ENCODE peak calls at places on chromosomes 4 and X, in seven cellular contexts. W is neural progenitor cell, Y is GM12878, N is GM23338, B is HCT116, T is MM.1S, S is PC-3. G is an unnamed sample. For H3K36me3, the result is how much of the 10 kb centered on the place peaks cover.

GRCh38 chr4:74426101-74426500 is 18.8 kb upstream of the AREG start:
- DNase-seq in W (no peak), Y (no peak), N (no peak), B (no peak), T (no peak), S (no peak), G (peak)

GRCh38 chr4:21726255-21726815 is 222.2 kb downstream of the KCNIP4 start:
- DNase-seq in W (no peak), Y (no peak), N (no peak), B (no peak), T (no peak), S (no peak), G (no peak)

GRCh38 chr4:89243741-89244252 is 63.8 kb downstream of the GPRIN3 start:
- DNase-seq in W (no peak), Y (no peak), N (no peak), B (no peak), T (no peak), S (no peak), G (no peak)

GRCh38 chrX:69987691-69988090 is 62.0 kb downstream of the AWAT2 start:
- DNase-seq in W (no peak), Y (no peak), N (no peak), B (no peak), T (no peak), S (no peak), G (no peak)

GRCh38 chr4:74751856-74752255 is 42.5 kb downstream of the BTC start:
- DNase-seq in W (peak), Y (no peak), N (no peak), B (no peak), T (no peak), S (no peak), G (no peak)

GRCh38 chr4:40000711-40001110 is 23.0 kb upstream of the PDS5A start:
- DNase-seq in W (no peak), Y (no peak), N (no peak), B (no peak), T (no peak), S (no peak), G (no peak)

GRCh38 chrX:12419591-12419990 is 281.3 kb downstream of the FRMPD4 start:
- DNase-seq in W (no peak), Y (no peak), N (no peak), B (no peak), T (no peak), S (no peak), G (no peak)

GRCh38 chrX:78314561-78314960 is 12.8 kb downstream of the CYSLTR1 start:
- DNase-seq in W (no peak), Y (no peak), N (no peak), B (no peak), T (no peak), S (peak), G (no peak)

GRCh38 chr4:25925486-25926201 is 11.6 kb downstream of the SMIM20 start:
- DNase-seq in W (peak), Y (no peak), N (peak), B (peak), T (peak), S (peak), G (peak)

GRCh38 chr4:2786152-2786671 is 6.7 kb upstream of the SH3BP2 start:
- DNase-seq in W (no peak), Y (peak), N (no peak), B (no peak), T (no peak), S (no peak), G (no peak)

GRCh38 chrX:10529344-10529743 is 91.0 kb downstream of the MID1 start:
- DNase-seq in W (no peak), Y (no peak), N (no peak), B (no peak), T (no peak), S (peak), G (peak)

GRCh38 chrX:13428055-13428786 is 108.4 kb upstream of the ATXN3L start:
- DNase-seq in W (peak), Y (no peak), N (peak), B (peak), T (no peak), S (peak), G (peak)

GRCh38 chrX:66014560-66014959 is 25.3 kb downstream of the VSIG4 start:
- DNase-seq in W (no peak), Y (no peak), N (no peak), B (no peak), T (no peak), S (no peak), G (no peak)

GRCh38 chr4:160026720-160027119 is 923.8 kb downstream of the RAPGEF2 start:
- DNase-seq in W (no peak), Y (no peak), N (peak), B (peak), T (peak), S (peak), G (no peak)

GRCh38 chr4:85703098-85703497 is 228.1 kb downstream of the ARHGAP24 start:
- DNase-seq in W (no peak), Y (no peak), N (no peak), B (no peak), T (no peak), S (no peak), G (no peak)

GRCh38 chr4:70667710-70668535 is 1.6 kb upstream of the JCHAIN start:
- DNase-seq in W (no peak), Y (no peak), N (no peak), B (no peak), T (peak), S (no peak), G (peak)

GRCh38 chrX:15158736-15159406 is 111.0 kb downstream of the ASB9 start:
- DNase-seq in W (no peak), Y (peak), N (no peak), B (no peak), T (peak), S (peak), G (no peak)

GRCh38 chrX:34147345-34147744 is 15.2 kb upstream of the FAM47A start:
- DNase-seq in W (no peak), Y (no peak), N (no peak), B (no peak), T (no peak), S (no peak), G (no peak)

GRCh38 chr4:6324461-6324998 is 54.9 kb downstream of the WFS1 start:
- DNase-seq in W (no peak), Y (no peak), N (no peak), B (no peak), T (no peak), S (no peak), G (no peak)

GRCh38 chr4:85488416-85488815 is 13.5 kb downstream of the ARHGAP24 start:
- DNase-seq in W (no peak), Y (no peak), N (no peak), B (no peak), T (no peak), S (no peak), G (no peak)

GRCh38 chr4:87188063-87188462 is 32.4 kb downstream of the KLHL8 start:
- DNase-seq in W (no peak), Y (no peak), N (no peak), B (no peak), T (no peak), S (peak), G (peak)

GRCh38 chr4:68447201-68447600 is at the start of gene TMPRSS11E:
- DNase-seq in W (no peak), Y (no peak), N (no peak), B (peak), T (no peak), S (peak), G (no peak)

GRCh38 chr4:38672247-38673071 is 8.5 kb downstream of the KLF3 start:
- DNase-seq in W (peak), Y (no peak), N (no peak), B (no peak), T (no peak), S (no peak), G (no peak)

GRCh38 chrX:101787934-101788333 is 128.3 kb upstream of the ARMCX2 start:
- DNase-seq in W (no peak), Y (no peak), N (peak), B (no peak), T (no peak), S (no peak), G (no peak)

GRCh38 chrX:24264383-24264782 is 49.5 kb downstream of the SUPT20HL2 start:
- DNase-seq in W (no peak), Y (no peak), N (no peak), B (no peak), T (no peak), S (peak), G (peak)

GRCh38 chr4:47519239-47519883 is 34.3 kb downstream of the ATP10D start:
- DNase-seq in W (no peak), Y (peak), N (no peak), B (no peak), T (no peak), S (no peak), G (no peak)

GRCh38 chrX:13763489-13763888 is 28.9 kb downstream of the OFD1 start:
- DNase-seq in W (peak), Y (no peak), N (peak), B (no peak), T (no peak), S (no peak), G (no peak)

GRCh38 chr4:186666252-186666651 is 57.4 kb downstream of the FAT1 start:
- DNase-seq in W (no peak), Y (no peak), N (no peak), B (no peak), T (no peak), S (no peak), G (peak)

GRCh38 chr4:110793890-110794588 is 171.2 kb upstream of the PITX2 start:
- DNase-seq in W (peak), Y (no peak), N (peak), B (no peak), T (no peak), S (no peak), G (no peak)

GRCh38 chr4:139844459-139845036 is 178.9 kb downstream of the MGST2 start:
- DNase-seq in W (no peak), Y (no peak), N (no peak), B (no peak), T (no peak), S (no peak), G (no peak)

GRCh38 chr4:139848043-139848442 is 182.4 kb downstream of the MGST2 start:
- DNase-seq in W (no peak), Y (no peak), N (no peak), B (no peak), T (no peak), S (no peak), G (no peak)

GRCh38 chr4:139843643-139844042 is 178.0 kb downstream of the MGST2 start:
- DNase-seq in W (no peak), Y (no peak), N (no peak), B (no peak), T (no peak), S (no peak), G (no peak)

GRCh38 chr4:139844057-139844456 is 178.4 kb downstream of the MGST2 start:
- DNase-seq in W (no peak), Y (no peak), N (no peak), B (no peak), T (no peak), S (no peak), G (no peak)

GRCh38 chr4:139845481-139846093 is 180.0 kb downstream of the MGST2 start:
- DNase-seq in W (no peak), Y (no peak), N (no peak), B (no peak), T (no peak), S (peak), G (no peak)
- H3K36me3 ChIP-seq in W (under half), Y (under half), N (under half), B (under half), T (under half), S (under half), G (under half)

GRCh38 chr4:109511414-109511813 is 48.6 kb upstream of the MCUB start:
- DNase-seq in W (no peak), Y (no peak), N (no peak), B (no peak), T (no peak), S (no peak), G (no peak)
- H2AFZ ChIP-seq in W (no peak), Y (no peak), N (no peak), B (no peak), T (no peak), S (no peak), G (no peak)

GRCh38 chr4:8238061-8238511 is 31.5 kb upstream of the HTRA3 start:
- DNase-seq in W (no peak), Y (no peak), N (no peak), B (no peak), T (peak), S (no peak), G (no peak)
- H3K36me3 ChIP-seq in W (under half), Y (under half), N (under half), B (under half), T (under half), S (under half), G (under half)

GRCh38 chrX:3679669-3680068 is 33.8 kb downstream of the PRKX start:
- DNase-seq in W (no peak), Y (no peak), N (no peak), B (no peak), T (no peak), S (no peak), G (no peak)

GRCh38 chrX:3678287-3678686 is 35.2 kb downstream of the PRKX start:
- DNase-seq in W (no peak), Y (no peak), N (no peak), B (no peak), T (no peak), S (no peak), G (peak)

DNA sequence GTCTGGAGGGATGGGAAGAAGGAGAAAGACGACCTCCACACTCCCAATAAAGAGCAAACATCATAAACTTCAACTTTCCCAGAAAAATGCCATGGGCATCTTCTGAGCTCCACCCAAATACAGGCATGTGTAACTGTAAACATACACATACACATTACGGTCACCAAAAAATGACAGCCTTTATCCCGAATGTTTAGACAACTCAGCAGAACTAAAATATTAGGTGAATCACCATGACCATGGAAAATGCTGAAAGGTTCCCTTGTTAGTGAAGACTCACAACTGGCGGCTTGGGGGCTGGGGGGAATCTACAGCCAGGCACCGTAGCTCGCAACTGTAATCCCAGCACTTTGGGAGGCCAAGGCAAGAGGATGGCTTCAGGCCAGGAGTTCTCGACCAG is 33.0 kb downstream of the PRKX start:
- DNase-seq in W (no peak), Y (no peak), N (no peak), B (no peak), T (no peak), S (peak), G (peak)
- H2AFZ ChIP-seq in W (no peak), Y (no peak), N (no peak), B (no peak), T (no peak), S (no peak), G (no peak)

DNA sequence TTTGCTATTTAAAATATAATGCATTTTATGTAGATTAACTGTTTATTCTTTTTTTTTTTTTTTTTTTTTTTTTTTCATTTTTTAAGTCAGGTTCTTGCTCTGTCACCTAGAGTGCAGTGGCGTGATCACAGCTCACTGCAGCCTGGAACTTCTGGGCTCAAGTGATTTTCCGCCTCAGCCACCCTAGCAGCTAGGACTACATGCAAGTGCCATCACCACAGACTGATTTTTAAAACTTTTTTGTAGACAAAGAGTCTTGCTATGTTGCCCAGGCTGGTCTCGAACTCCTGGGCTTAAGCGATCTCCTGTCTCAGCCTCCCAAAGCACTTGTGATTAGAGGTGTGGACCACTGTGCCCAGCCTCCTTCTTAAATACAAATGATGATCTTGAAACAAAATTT is 159.9 kb downstream of the CAMK2D start:
- DNase-seq in W (no peak), Y (no peak), N (no peak), B (no peak), T (no peak), S (no peak), G (no peak)
- H3K36me3 ChIP-seq in W (under half), Y (under half), N (under half), B (under half), T (under half), S (under half), G (under half)

G was measured in IMR-90.